ENCODE peak calls at places on chromosomes 5 and 9, in eight cellular contexts. I is uterus, T is mammary epithelial cell, L is GM12878, X is heart right ventricle, R is tibial nerve, N is suprapubic skin, C is tibial artery. A is an unnamed sample. For H3K4me1 and H3K27me3, the result is how much of the 10 kb centered on the place peaks cover.

GRCh38 chr5:108315829-108316228 is 66.1 kb downstream of the FBXL17 start:
- DNase-seq in I (no peak), T (peak), L (no peak), X (no peak), R (no peak), N (no peak), C (no peak), A (no peak)

GRCh38 chr5:37859805-37860204 is 20.0 kb upstream of the GDNF start:
- DNase-seq in I (no peak), T (no peak), L (peak), X (no peak), R (no peak), N (no peak), C (no peak), A (no peak)

GRCh38 chr9:131733601-131734061 is 6.2 kb downstream of the RAPGEF1 start:
- DNase-seq in I (no peak), T (peak), L (no peak), X (peak), R (no peak), N (no peak), C (no peak), A (no peak)

GRCh38 chr9:89012294-89013042 is 21.2 kb downstream of the S1PR3 start:
- DNase-seq in I (no peak), T (no peak), L (no peak), X (no peak), R (no peak), N (no peak), C (no peak), A (peak)

GRCh38 chr5:2124434-2124833 is 241.7 kb upstream of the IRX4 start:
- DNase-seq in I (no peak), T (no peak), L (no peak), X (no peak), R (no peak), N (no peak), C (no peak), A (no peak)

GRCh38 chr9:11722957-11723356 is 970.2 kb upstream of the TYRP1 start:
- DNase-seq in I (no peak), T (no peak), L (no peak), X (no peak), R (no peak), N (no peak), C (no peak), A (no peak)

GRCh38 chr5:122942164-122942914 is 94.2 kb downstream of the PPIC start:
- DNase-seq in I (no peak), T (peak), L (no peak), X (no peak), R (no peak), N (no peak), C (no peak), A (no peak)

GRCh38 chr9:137303031-137303892 is 1.2 kb upstream of the NRARP start:
- DNase-seq in I (no peak), T (peak), L (no peak), X (peak), R (no peak), N (no peak), C (no peak), A (no peak)

GRCh38 chr5:9710069-9710468 is 79.9 kb upstream of the TAS2R1 start:
- DNase-seq in I (no peak), T (no peak), L (no peak), X (no peak), R (no peak), N (no peak), C (no peak), A (no peak)

GRCh38 chr5:178280631-178281030 is 48.0 kb upstream of the PHYKPL start:
- DNase-seq in I (no peak), T (no peak), L (no peak), X (no peak), R (no peak), N (no peak), C (no peak), A (no peak)

GRCh38 chr9:27329292-27329691 is 32.3 kb upstream of the EQTN start:
- DNase-seq in I (no peak), T (no peak), L (no peak), X (no peak), R (no peak), N (no peak), C (no peak), A (no peak)

GRCh38 chr5:126020770-126021169 is 402.4 kb upstream of the GRAMD2B start:
- DNase-seq in I (no peak), T (no peak), L (no peak), X (no peak), R (no peak), N (no peak), C (no peak), A (no peak)

GRCh38 chr9:134178781-134179551 is 14.6 kb upstream of the RNU6ATAC start:
- DNase-seq in I (peak), T (no peak), L (no peak), X (no peak), R (peak), N (peak), C (peak), A (peak)

GRCh38 chr5:38847549-38848341 is 1.9 kb downstream of the OSMR start:
- DNase-seq in I (no peak), T (no peak), L (no peak), X (no peak), R (no peak), N (no peak), C (no peak), A (no peak)

GRCh38 chr9:105309531-105309931 is 65.1 kb downstream of the SLC44A1 start:
- DNase-seq in I (no peak), T (no peak), L (no peak), X (no peak), R (no peak), N (no peak), C (no peak), A (no peak)

GRCh38 chr9:84068872-84069271 is 88.3 kb downstream of the RMI1 start:
- DNase-seq in I (no peak), T (no peak), L (no peak), X (no peak), R (no peak), N (no peak), C (no peak), A (no peak)

GRCh38 chr5:141155540-141156374 is 5.9 kb downstream of the PCDHB6 start:
- DNase-seq in I (no peak), T (no peak), L (no peak), X (no peak), R (no peak), N (no peak), C (no peak), A (no peak)

GRCh38 chr5:83914662-83915418 is 194.2 kb upstream of the HAPLN1 start:
- DNase-seq in I (no peak), T (no peak), L (no peak), X (no peak), R (no peak), N (no peak), C (no peak), A (no peak)

GRCh38 chr5:28165116-28165515 is 1126.7 kb upstream of the CDH9 start:
- DNase-seq in I (no peak), T (no peak), L (no peak), X (no peak), R (no peak), N (no peak), C (no peak), A (no peak)

GRCh38 chr9:7239708-7240107 is 481.9 kb downstream of the KDM4C start:
- DNase-seq in I (no peak), T (no peak), L (no peak), X (no peak), R (no peak), N (no peak), C (no peak), A (no peak)

GRCh38 chr9:101383361-101383760 is 1.4 kb downstream of the BAAT start:
- DNase-seq in I (no peak), T (no peak), L (no peak), X (no peak), R (no peak), N (no peak), C (no peak), A (no peak)

GRCh38 chr5:4614088-4614487 is 526.0 kb upstream of the ADAMTS16 start:
- DNase-seq in I (no peak), T (peak), L (no peak), X (no peak), R (no peak), N (no peak), C (no peak), A (no peak)

GRCh38 chr9:130197888-130198287 is 25.7 kb downstream of the NCS1 start:
- DNase-seq in I (no peak), T (no peak), L (no peak), X (no peak), R (no peak), N (no peak), C (no peak), A (no peak)

GRCh38 chr5:124655211-124655880 is 91.1 kb downstream of the ZNF608 start:
- DNase-seq in I (no peak), T (no peak), L (no peak), X (no peak), R (no peak), N (no peak), C (no peak), A (no peak)

GRCh38 chr5:96794757-96795156 is 13.0 kb downstream of the ERAP1 start:
- DNase-seq in I (no peak), T (no peak), L (no peak), X (no peak), R (no peak), N (no peak), C (no peak), A (no peak)

GRCh38 chr9:76761448-76761847 is 2.8 kb upstream of the PCA3 start:
- DNase-seq in I (no peak), T (no peak), L (no peak), X (no peak), R (no peak), N (no peak), C (no peak), A (no peak)

GRCh38 chr9:135267410-135267809 is 179.9 kb downstream of the OLFM1 start:
- DNase-seq in I (no peak), T (no peak), L (no peak), X (no peak), R (no peak), N (no peak), C (no peak), A (no peak)

GRCh38 chr9:71725590-71726338 is 42.5 kb downstream of the CEMIP2 start:
- DNase-seq in I (no peak), T (peak), L (no peak), X (no peak), R (no peak), N (no peak), C (no peak), A (no peak)

GRCh38 chr9:137297966-137298365 is 4.1 kb downstream of the NRARP start:
- DNase-seq in I (no peak), T (no peak), L (no peak), X (no peak), R (no peak), N (no peak), C (no peak), A (no peak)

GRCh38 chr9:102124465-102124864 is 386.0 kb upstream of the GRIN3A start:
- DNase-seq in I (no peak), T (no peak), L (no peak), X (peak), R (no peak), N (no peak), C (no peak), A (no peak)

GRCh38 chr5:153352685-153353219 is 137.7 kb upstream of the GRIA1 start:
- DNase-seq in I (no peak), T (peak), L (peak), X (no peak), R (no peak), N (no peak), C (no peak), A (no peak)

GRCh38 chr9:130694205-130694604 is 625 bp downstream of the EXOSC2 start:
- DNase-seq in I (no peak), T (no peak), L (no peak), X (no peak), R (no peak), N (no peak), C (no peak), A (no peak)

GRCh38 chr9:74951725-74952151 is 974 bp downstream of the C9orf40 start:
- DNase-seq in I (peak), T (peak), L (no peak), X (peak), R (peak), N (peak), C (peak), A (peak)

GRCh38 chr9:73643379-73644013 is 491.8 kb downstream of the ANXA1 start:
- DNase-seq in I (no peak), T (peak), L (no peak), X (no peak), R (no peak), N (no peak), C (no peak), A (no peak)

GRCh38 chr5:36982146-36982545 is 105.6 kb downstream of the NIPBL start:
- DNase-seq in I (no peak), T (peak), L (no peak), X (no peak), R (no peak), N (no peak), C (no peak), A (no peak)

DNA sequence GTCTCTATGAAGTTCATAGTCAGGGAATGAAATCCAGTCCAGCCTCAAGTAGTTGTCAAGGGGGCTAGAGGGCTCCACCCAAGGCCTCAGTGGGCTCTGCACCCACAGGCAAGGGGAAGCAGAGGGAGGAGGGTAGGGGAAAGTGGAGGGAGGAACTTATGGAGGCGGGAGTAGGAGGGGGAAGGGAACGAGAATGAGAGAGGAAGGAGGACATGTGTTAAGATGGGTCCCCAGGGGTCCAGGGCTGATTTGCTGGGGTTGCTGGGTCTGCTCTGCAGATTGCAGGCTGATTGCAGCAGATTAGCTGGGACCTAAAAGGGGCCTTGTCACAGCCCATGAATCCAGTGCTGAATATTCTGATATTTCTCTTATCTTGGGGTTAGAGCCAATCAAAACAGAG is 166.9 kb upstream of the IL12B start:
- DNase-seq in I (no peak), T (no peak), L (no peak), X (no peak), R (no peak), N (no peak), C (no peak), A (no peak)
- H3K4me3 ChIP-seq in I (no peak), T (no peak), L (no peak), X (no peak), R (no peak), N (no peak), C (no peak), A (no peak)

GRCh38 chr5:40655138-40655537 is 24.6 kb upstream of the PTGER4 start:
- DNase-seq in I (no peak), T (no peak), L (no peak), X (no peak), R (no peak), N (no peak), C (no peak), A (no peak)
- H3K4me1 ChIP-seq in I (under half), T (under half), L (under half), X (under half), R (under half), N (under half), C (under half), A (under half)

GRCh38 chr9:14413811-14414210 is 99.9 kb upstream of the NFIB start:
- DNase-seq in I (no peak), T (no peak), L (no peak), X (no peak), R (no peak), N (no peak), C (no peak), A (no peak)
- H3K27me3 ChIP-seq in I (under half), T (under half), L (under half), X (under half), R (under half), N (under half), C (under half), A (under half)

DNA sequence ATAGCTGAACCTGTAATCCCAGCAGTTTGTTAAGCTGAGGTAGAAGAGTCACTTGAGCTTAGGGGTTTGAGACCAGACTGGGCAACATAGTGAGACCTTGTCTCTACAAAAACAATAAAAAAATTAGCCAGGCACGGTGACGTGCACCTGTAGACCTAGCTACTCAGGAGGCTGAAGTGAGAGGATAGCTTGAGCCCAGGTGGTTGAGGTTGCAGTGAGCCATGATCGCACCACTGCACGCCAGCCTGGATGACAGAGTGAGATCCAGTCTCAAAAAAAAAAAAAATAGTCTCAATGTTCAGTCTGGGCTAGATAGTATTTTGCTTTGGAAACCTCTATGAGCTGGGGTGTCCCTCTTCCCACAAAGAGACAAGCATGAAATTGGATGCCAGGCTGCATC is 51.9 kb upstream of the IQGAP2 start:
- DNase-seq in I (no peak), T (no peak), L (no peak), X (no peak), R (no peak), N (no peak), C (no peak), A (no peak)
- H3K4me3 ChIP-seq in I (no peak), T (no peak), L (no peak), X (no peak), R (no peak), N (no peak), C (no peak), A (no peak)

DNA sequence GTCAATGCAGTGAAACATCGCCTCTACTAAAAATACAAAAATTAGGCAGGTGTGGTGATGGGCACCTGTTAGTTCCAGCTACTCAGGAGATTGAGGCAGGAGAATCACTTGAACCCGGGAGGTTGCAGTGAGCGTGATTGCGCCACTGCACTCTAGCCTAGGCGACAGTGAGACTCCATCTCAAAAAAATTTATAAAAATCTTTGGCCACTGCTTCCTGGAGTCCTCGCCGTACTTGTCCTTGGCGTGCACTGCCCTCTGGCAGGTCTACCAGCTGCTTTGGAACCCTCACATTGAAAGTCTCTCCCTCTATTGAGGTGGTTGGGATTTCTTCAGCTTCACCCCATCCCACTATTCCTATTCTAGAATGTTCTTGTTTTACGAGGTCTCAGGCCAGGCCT is 25.0 kb downstream of the DYNC2I2 start:
- DNase-seq in I (no peak), T (no peak), L (no peak), X (no peak), R (no peak), N (no peak), C (no peak), A (no peak)
- H3K4me1 ChIP-seq in I (under half), T (under half), L (under half), X (under half), R (under half), N (under half), C (under half), A (under half)

DNA sequence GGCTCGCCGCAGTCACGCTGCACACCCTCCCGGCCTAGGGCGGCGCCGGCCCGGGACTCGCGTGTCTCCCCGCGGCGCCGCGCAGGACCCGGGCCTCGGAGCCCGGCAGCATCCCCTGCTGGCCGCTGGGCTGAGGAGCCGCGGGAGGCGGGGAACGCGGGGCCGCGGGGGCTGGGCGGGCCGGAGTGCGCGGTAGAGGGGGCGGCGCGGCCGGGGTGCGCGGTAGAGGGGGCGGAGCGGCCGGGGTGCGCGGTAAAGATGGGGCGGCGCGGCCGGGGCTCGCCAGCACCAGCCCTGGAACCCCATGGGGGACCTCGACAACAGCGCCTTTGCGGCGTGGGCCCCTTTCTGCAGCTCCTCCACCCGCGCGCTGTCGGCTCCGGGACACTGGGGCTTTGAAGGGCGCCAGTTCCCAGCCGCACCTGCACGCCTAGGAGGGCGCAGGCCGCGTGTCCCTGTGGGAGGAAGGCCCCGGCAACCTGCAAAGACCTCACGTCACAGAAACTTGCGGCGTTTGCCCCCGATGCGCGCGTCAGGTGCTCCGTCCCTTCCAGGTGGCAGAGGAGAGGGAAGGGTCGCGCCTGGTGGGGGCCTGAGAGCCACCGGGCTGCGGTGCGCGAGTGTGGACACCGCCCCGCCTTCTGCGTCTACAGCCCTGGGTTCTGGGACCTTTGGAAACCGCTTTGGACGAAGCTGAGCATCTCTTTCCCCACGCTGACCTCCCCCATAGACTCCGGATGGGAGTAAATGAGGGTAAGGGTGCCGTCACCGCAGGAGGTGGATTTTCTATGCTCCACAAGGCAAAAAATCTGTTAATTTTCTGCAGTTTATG is 49.6 kb downstream of the NSUN2 start:
- DNase-seq in I (peak), T (no peak), L (no peak), X (peak), R (no peak), N (no peak), C (no peak), A (no peak)
- H3K27me3 ChIP-seq in I (under half), T (under half), L (under half), X (under half), R (under half), N (under half), C (under half), A (under half)

GRCh38 chr9:16868706-16869105 is 1.8 kb downstream of the BNC2 start:
- DNase-seq in I (no peak), T (no peak), L (no peak), X (no peak), R (no peak), N (no peak), C (no peak), A (no peak)
- H3K4me3 ChIP-seq in I (peak), T (no peak), L (no peak), X (peak), R (peak), N (peak), C (no peak), A (peak)

GRCh38 chr5:75460947-75461346 is 50.5 kb downstream of the CERT1 start:
- DNase-seq in I (no peak), T (no peak), L (peak), X (no peak), R (no peak), N (no peak), C (no peak), A (no peak)

GRCh38 chr5:75463726-75464125 is 47.7 kb downstream of the CERT1 start:
- DNase-seq in I (no peak), T (peak), L (no peak), X (no peak), R (no peak), N (no peak), C (no peak), A (no peak)

GRCh38 chr5:75461679-75462078 is 49.8 kb downstream of the CERT1 start:
- DNase-seq in I (no peak), T (peak), L (no peak), X (no peak), R (no peak), N (no peak), C (no peak), A (no peak)

GRCh38 chr5:75457691-75458090 is 53.7 kb downstream of the CERT1 start:
- DNase-seq in I (no peak), T (peak), L (no peak), X (no peak), R (no peak), N (no peak), C (no peak), A (no peak)

DNA sequence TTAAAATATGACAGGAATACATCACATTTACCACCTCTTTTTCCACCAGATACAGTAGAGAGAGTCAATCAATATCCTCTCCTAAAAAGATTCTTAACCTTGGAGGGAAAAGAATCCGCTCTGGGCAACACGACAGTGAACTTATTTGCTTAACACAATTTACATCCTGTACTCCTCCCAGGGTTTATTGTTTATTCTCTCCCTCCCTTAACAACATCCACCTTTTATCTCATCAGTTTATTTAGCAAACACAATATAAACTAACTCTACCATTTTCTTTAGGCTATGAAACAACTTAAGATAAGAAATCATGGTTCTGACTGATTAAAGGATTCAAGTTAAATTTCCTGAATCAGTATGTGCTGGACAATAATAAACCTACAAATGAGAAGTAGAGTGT is 50.9 kb downstream of the CERT1 start:
- DNase-seq in I (no peak), T (no peak), L (no peak), X (no peak), R (no peak), N (no peak), C (no peak), A (no peak)
- H3K4me1 ChIP-seq in I (under half), T (under half), L (under half), X (under half), R (under half), N (under half), C (under half), A (under half)

A was measured in ascending aorta.